ENCODE peak calls at places on chromosomes 6 and 20, in seven cellular contexts. U, L, S, P, Y, E and D are unnamed samples.

GRCh38 chr6:167970236-167970635 is 27.2 kb upstream of the KIF25 start:
- DNase-seq in U (no peak), L (no peak), S (no peak), P (no peak), Y (no peak), E (peak), D (no peak)

GRCh38 chr6:27836783-27837635 is 75.2 kb downstream of the OR2B2 start:
- DNase-seq in U (peak), L (peak), S (no peak), P (peak), Y (peak), E (peak), D (peak)

GRCh38 chr6:127786109-127786508 is 114.7 kb downstream of the THEMIS start:
- DNase-seq in U (peak), L (peak), S (no peak), P (no peak), Y (no peak), E (no peak), D (no peak)

GRCh38 chr6:159919800-159920199 is 29.0 kb downstream of the MAS1 start:
- DNase-seq in U (no peak), L (no peak), S (no peak), P (no peak), Y (no peak), E (no peak), D (no peak)

GRCh38 chr6:117483645-117484016 is 1.2 kb downstream of the DCBLD1 start:
- DNase-seq in U (no peak), L (no peak), S (no peak), P (no peak), Y (no peak), E (no peak), D (peak)

GRCh38 chr6:17829905-17830304 is 123.2 kb upstream of the NUP153 start:
- DNase-seq in U (no peak), L (no peak), S (no peak), P (no peak), Y (no peak), E (no peak), D (no peak)

GRCh38 chr6:17032595-17033591 is 69.0 kb upstream of the STMND1 start:
- DNase-seq in U (peak), L (peak), S (no peak), P (peak), Y (peak), E (peak), D (no peak)

GRCh38 chr6:127897437-127897836 is 3.4 kb downstream of the THEMIS start:
- DNase-seq in U (no peak), L (no peak), S (no peak), P (no peak), Y (no peak), E (no peak), D (no peak)

GRCh38 chr6:9943026-9943425 is 471.8 kb downstream of the TFAP2A start:
- DNase-seq in U (no peak), L (no peak), S (no peak), P (no peak), Y (no peak), E (no peak), D (no peak)

GRCh38 chr6:111011360-111012142 is 29.7 kb downstream of the RPF2 start:
- DNase-seq in U (peak), L (peak), S (no peak), P (no peak), Y (no peak), E (no peak), D (no peak)

GRCh38 chr20:14826926-14827325 is 489.5 kb upstream of the FLRT3 start:
- DNase-seq in U (no peak), L (no peak), S (no peak), P (no peak), Y (no peak), E (no peak), D (no peak)

GRCh38 chr20:33918662-33919061 is 75.0 kb upstream of the RALY start:
- DNase-seq in U (no peak), L (no peak), S (no peak), P (no peak), Y (no peak), E (no peak), D (no peak)

GRCh38 chr6:20542927-20543602 is 8.8 kb downstream of the CDKAL1 start:
- DNase-seq in U (no peak), L (peak), S (no peak), P (no peak), Y (no peak), E (no peak), D (peak)

GRCh38 chr6:87378947-87379346 is 28.8 kb upstream of the CFAP206 start:
- DNase-seq in U (no peak), L (no peak), S (no peak), P (no peak), Y (no peak), E (no peak), D (no peak)

GRCh38 chr20:25297141-25297905 is 49.4 kb downstream of the PYGB start:
- DNase-seq in U (no peak), L (no peak), S (no peak), P (no peak), Y (no peak), E (no peak), D (no peak)

GRCh38 chr6:79034865-79035264 is 43.2 kb downstream of the PHIP start:
- DNase-seq in U (no peak), L (peak), S (no peak), P (no peak), Y (no peak), E (no peak), D (peak)

GRCh38 chr20:62331347-62331746 is 28.6 kb downstream of the ADRM1 start:
- DNase-seq in U (no peak), L (no peak), S (no peak), P (no peak), Y (no peak), E (no peak), D (no peak)

GRCh38 chr6:45184040-45184439 is 144.1 kb upstream of the RUNX2 start:
- DNase-seq in U (no peak), L (no peak), S (no peak), P (no peak), Y (no peak), E (no peak), D (no peak)

GRCh38 chr6:26607434-26608230 is 10.9 kb downstream of the ABT1 start:
- DNase-seq in U (no peak), L (peak), S (peak), P (peak), Y (peak), E (peak), D (peak)

GRCh38 chr6:104301921-104302320 is 557.8 kb downstream of the HACE1 start:
- DNase-seq in U (no peak), L (no peak), S (no peak), P (no peak), Y (no peak), E (no peak), D (no peak)

GRCh38 chr20:21710863-21711431 is 5.5 kb downstream of the PAX1 start:
- DNase-seq in U (no peak), L (no peak), S (no peak), P (no peak), Y (no peak), E (no peak), D (no peak)

GRCh38 chr20:45958593-45958992 is 13.4 kb downstream of the ZNF335 start:
- DNase-seq in U (no peak), L (no peak), S (no peak), P (no peak), Y (no peak), E (no peak), D (no peak)

GRCh38 chr20:39913274-39913673 is 775.8 kb downstream of the MAFB start:
- DNase-seq in U (no peak), L (no peak), S (no peak), P (no peak), Y (no peak), E (no peak), D (no peak)

GRCh38 chr6:108115598-108116058 is 41.1 kb upstream of the OSTM1 start:
- DNase-seq in U (no peak), L (peak), S (peak), P (peak), Y (peak), E (no peak), D (peak)

GRCh38 chr6:44062771-44063560 is 64.3 kb downstream of the MRPL14 start:
- DNase-seq in U (no peak), L (no peak), S (no peak), P (peak), Y (no peak), E (no peak), D (peak)

GRCh38 chr20:3751664-3752385 is 15.7 kb downstream of the ADISSP start:
- DNase-seq in U (no peak), L (no peak), S (no peak), P (peak), Y (peak), E (peak), D (peak)

GRCh38 chr6:5422321-5422915 is 161.1 kb downstream of the FARS2 start:
- DNase-seq in U (no peak), L (peak), S (no peak), P (peak), Y (no peak), E (no peak), D (peak)

GRCh38 chr6:52516269-52516668 is 60.6 kb downstream of the TRAM2 start:
- DNase-seq in U (no peak), L (no peak), S (no peak), P (no peak), Y (no peak), E (no peak), D (no peak)

DNA sequence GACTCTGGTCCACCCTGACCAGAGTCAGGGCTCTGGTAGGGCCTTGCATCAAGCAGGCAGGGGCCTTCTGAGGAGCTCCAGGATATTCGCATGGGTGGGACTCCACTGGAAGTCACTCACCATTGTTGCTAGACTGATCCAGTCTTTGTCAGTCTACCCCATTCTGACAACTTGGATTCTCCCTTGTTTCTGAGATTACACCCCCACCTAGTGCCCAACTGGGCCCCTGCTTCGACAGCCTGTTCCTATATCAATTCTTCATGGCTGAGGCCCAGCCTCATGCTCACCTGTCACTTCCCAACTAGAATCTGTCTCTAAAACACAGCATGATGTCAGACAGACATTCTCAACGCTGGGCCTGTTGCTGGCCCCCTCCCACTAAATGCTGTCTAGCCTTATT is 5.2 kb downstream of the SLC35D3 start:
- DNase-seq in U (no peak), L (no peak), S (no peak), P (no peak), Y (no peak), E (no peak), D (peak)
- TF ChIP-seq CTCF in U (peak), L (peak), S (peak), P (no peak), Y (no peak), E (no peak), D (peak)

DNA sequence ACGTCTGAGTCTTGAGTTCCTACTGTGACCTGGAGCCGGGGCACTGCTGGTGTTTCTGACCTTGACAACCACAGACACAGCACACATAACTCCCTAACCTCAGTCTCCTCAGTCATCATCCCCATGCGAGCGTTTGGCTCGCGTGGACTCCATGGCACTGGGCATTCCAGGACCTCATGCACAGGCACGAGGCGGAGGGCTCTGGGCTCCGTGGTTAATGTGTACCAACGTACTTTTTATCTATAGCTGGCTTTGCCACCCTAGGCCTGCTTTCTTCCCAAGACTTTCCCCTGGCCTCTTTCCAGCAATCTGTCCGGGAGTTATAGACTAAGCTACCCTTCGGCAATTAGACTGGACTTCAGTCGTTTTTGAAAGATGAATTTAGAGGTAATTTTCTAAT is 15.9 kb upstream of the CTCFL start:
- DNase-seq in U (no peak), L (no peak), S (no peak), P (peak), Y (peak), E (no peak), D (no peak)
- TF ChIP-seq CTCF in U (no peak), L (no peak), S (no peak), P (no peak), Y (no peak), E (no peak), D (no peak)

DNA sequence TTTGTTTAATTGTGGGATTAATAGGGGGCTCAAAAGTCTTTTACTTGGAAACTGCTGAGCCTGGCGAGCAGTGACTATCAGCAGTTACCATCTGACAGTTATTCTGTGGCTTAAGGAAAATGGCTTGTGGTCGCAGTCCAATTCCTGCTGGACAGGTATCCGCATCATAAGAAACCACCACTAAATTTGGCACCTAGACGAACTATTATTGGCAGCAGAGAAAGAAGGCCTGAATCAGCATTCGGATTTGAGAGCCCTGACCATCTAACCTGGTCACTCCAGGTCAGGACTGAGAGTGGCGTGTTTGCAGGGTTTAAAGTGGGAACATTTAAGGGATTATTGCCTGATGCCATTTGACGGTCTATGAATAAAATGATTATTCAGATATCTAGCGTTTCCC is 146.4 kb downstream of the RPS12 start:
- DNase-seq in U (no peak), L (no peak), S (no peak), P (no peak), Y (no peak), E (no peak), D (no peak)
- TF ChIP-seq CTCF in U (no peak), L (no peak), S (no peak), P (no peak), Y (no peak), E (no peak), D (no peak)

DNA sequence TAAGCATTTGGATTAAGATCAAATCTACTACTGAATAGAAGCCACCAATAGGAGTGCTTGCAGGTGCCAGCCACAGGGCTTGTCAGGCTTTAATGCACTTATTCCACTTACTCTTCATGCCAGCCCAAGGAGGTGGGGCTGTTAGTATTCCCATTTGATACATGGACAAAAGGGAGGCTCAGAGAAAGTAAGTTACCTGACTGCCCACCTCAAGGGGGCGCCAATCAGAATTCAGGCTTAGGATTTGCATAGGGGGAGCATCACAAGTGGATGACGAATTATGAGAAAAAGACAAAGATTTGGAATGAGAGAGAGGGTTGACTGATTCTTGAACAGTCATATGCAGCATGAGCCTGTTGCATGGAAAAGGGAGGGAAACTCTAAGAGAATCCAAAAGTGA is 188.4 kb upstream of the TSHZ2 start:
- DNase-seq in U (no peak), L (no peak), S (no peak), P (no peak), Y (no peak), E (no peak), D (peak)
- TF ChIP-seq CTCF in U (no peak), L (no peak), S (peak), P (peak), Y (no peak), E (no peak), D (peak)

DNA sequence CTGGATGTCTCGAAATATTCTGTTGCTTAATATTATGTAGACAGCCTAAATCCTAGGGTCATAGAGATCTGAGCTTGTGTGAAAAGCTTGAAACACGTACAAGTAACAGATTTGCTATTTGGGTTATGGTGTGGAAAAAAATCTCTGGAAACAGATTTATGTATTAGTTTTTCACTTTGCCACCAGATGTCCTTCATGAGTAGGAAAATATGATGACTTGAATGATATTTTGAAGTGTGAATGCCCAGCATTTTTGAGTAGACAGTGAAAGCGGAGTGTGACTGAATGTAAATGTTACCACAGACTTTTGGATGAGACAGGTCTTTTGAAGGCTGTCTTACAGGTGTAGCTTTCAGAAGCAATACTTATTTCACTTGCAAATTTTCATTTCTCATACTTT is 4.2 kb upstream of the BMP6 start:
- DNase-seq in U (no peak), L (peak), S (no peak), P (no peak), Y (no peak), E (no peak), D (no peak)
- TF ChIP-seq CTCF in U (peak), L (peak), S (no peak), P (no peak), Y (peak), E (no peak), D (peak)

GRCh38 chr6:74087898-74088297 is 391.9 kb downstream of the CD109 start:
- DNase-seq in U (no peak), L (peak), S (no peak), P (no peak), Y (no peak), E (no peak), D (no peak)
- TF ChIP-seq CTCF in U (peak), L (peak), S (no peak), P (no peak), Y (no peak), E (no peak), D (no peak)

GRCh38 chr6:3204921-3205320 is 22.5 kb downstream of the TUBB2B start:
- DNase-seq in U (no peak), L (no peak), S (no peak), P (no peak), Y (no peak), E (no peak), D (no peak)

GRCh38 chr6:3205913-3206312 is 21.5 kb downstream of the TUBB2B start:
- DNase-seq in U (peak), L (peak), S (no peak), P (no peak), Y (no peak), E (no peak), D (peak)

GRCh38 chr6:3208775-3209113 is 18.7 kb downstream of the TUBB2B start:
- DNase-seq in U (no peak), L (no peak), S (no peak), P (no peak), Y (no peak), E (no peak), D (no peak)

GRCh38 chr6:3208096-3208774 is 19.2 kb downstream of the TUBB2B start:
- DNase-seq in U (peak), L (peak), S (no peak), P (no peak), Y (no peak), E (no peak), D (no peak)

GRCh38 chr6:3206339-3207015 is 21.0 kb downstream of the TUBB2B start:
- DNase-seq in U (no peak), L (no peak), S (no peak), P (no peak), Y (no peak), E (no peak), D (no peak)
- TF ChIP-seq CTCF in U (no peak), L (no peak), S (no peak), P (no peak), Y (no peak), E (no peak), D (no peak)

DNA sequence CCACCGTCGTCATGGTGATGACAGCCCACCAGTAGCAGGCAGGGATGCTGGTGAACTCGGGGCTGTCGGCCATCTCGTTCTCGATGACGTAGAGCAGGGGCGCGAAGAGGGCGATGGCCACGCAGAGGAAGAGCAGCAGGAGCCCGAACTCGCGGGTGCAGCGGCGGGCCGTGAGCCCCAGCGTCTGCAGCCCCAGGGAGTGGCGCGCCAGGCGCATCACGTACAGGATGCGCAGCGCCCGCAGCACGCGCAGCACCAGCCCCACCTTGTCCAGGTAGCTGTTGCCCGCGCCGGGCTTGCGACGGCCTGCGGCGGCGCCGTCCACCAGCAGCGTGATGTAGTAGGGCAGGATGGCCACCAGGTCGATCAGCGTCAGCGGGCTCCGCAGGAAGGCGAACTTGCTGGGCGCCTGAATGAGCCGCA is 18.6 kb downstream of the KCNG1 start:
- DNase-seq in U (no peak), L (no peak), S (no peak), P (no peak), Y (no peak), E (no peak), D (no peak)
- TF ChIP-seq CTCF in U (no peak), L (no peak), S (no peak), P (no peak), Y (no peak), E (no peak), D (no peak)

GRCh38 chr20:41411458-41411857 is 44.8 kb upstream of the EMILIN3 start:
- DNase-seq in U (no peak), L (peak), S (no peak), P (no peak), Y (no peak), E (no peak), D (no peak)
- TF ChIP-seq CTCF in U (peak), L (peak), S (peak), P (no peak), Y (peak), E (peak), D (peak)